ENCODE peak calls at places on chromosome 1, in four cellular contexts. One of them, this sample, is unnamed. For H3K4me1, the result is how much of the 10 kb centered on the place peaks cover.

GRCh38 chr1:22500476-22500875 is 48.8 kb downstream of the ZBTB40 start:
- DNase-seq in OCI-LY7: no peak
- DNase-seq in neural progenitor cell: no peak
- DNase-seq in astrocyte: peak
- DNase-seq in this sample: no peak

GRCh38 chr1:158003409-158003805 is 10.0 kb downstream of the KIRREL1 start:
- DNase-seq in neural progenitor cell: no peak
- DNase-seq in OCI-LY7: no peak
- DNase-seq in astrocyte: peak
- DNase-seq in this sample: no peak

GRCh38 chr1:187680823-187681222 is 852.1 kb downstream of the PLA2G4A start:
- DNase-seq in astrocyte: peak
- DNase-seq in neural progenitor cell: no peak
- DNase-seq in OCI-LY7: no peak
- DNase-seq in this sample: no peak

GRCh38 chr1:14516974-14517812 is 81.3 kb upstream of the KAZN start:
- DNase-seq in OCI-LY7: no peak
- DNase-seq in neural progenitor cell: no peak
- DNase-seq in astrocyte: peak
- DNase-seq in this sample: peak

GRCh38 chr1:66444438-66445265 is 89.3 kb upstream of the SGIP1 start:
- DNase-seq in neural progenitor cell: no peak
- DNase-seq in astrocyte: no peak
- DNase-seq in OCI-LY7: no peak
- DNase-seq in this sample: no peak

GRCh38 chr1:109249654-109250401 is 489 bp downstream of the CELSR2 start:
- DNase-seq in neural progenitor cell: peak
- DNase-seq in OCI-LY7: no peak
- DNase-seq in astrocyte: no peak
- DNase-seq in this sample: no peak

GRCh38 chr1:234409328-234409727 is 36.1 kb downstream of the COA6 start:
- DNase-seq in neural progenitor cell: no peak
- DNase-seq in astrocyte: no peak
- DNase-seq in OCI-LY7: no peak
- DNase-seq in this sample: no peak

GRCh38 chr1:118783095-118783758 is 204.9 kb downstream of the TBX15 start:
- DNase-seq in neural progenitor cell: peak
- DNase-seq in astrocyte: no peak
- DNase-seq in OCI-LY7: no peak
- DNase-seq in this sample: peak

GRCh38 chr1:43327549-43328292 is 9.9 kb upstream of the MPL start:
- DNase-seq in neural progenitor cell: no peak
- DNase-seq in OCI-LY7: no peak
- DNase-seq in astrocyte: no peak
- DNase-seq in this sample: no peak

GRCh38 chr1:36722871-36723270 is 240.2 kb upstream of the CSF3R start:
- DNase-seq in astrocyte: no peak
- DNase-seq in OCI-LY7: no peak
- DNase-seq in neural progenitor cell: no peak
- DNase-seq in this sample: no peak

GRCh38 chr1:116310172-116310571 is 62.9 kb upstream of the ATP1A1 start:
- DNase-seq in OCI-LY7: no peak
- DNase-seq in astrocyte: no peak
- DNase-seq in neural progenitor cell: no peak
- DNase-seq in this sample: no peak

GRCh38 chr1:197695961-197696360 is 79.3 kb downstream of the DENND1B start:
- DNase-seq in astrocyte: peak
- DNase-seq in OCI-LY7: no peak
- DNase-seq in neural progenitor cell: no peak
- DNase-seq in this sample: no peak

DNA sequence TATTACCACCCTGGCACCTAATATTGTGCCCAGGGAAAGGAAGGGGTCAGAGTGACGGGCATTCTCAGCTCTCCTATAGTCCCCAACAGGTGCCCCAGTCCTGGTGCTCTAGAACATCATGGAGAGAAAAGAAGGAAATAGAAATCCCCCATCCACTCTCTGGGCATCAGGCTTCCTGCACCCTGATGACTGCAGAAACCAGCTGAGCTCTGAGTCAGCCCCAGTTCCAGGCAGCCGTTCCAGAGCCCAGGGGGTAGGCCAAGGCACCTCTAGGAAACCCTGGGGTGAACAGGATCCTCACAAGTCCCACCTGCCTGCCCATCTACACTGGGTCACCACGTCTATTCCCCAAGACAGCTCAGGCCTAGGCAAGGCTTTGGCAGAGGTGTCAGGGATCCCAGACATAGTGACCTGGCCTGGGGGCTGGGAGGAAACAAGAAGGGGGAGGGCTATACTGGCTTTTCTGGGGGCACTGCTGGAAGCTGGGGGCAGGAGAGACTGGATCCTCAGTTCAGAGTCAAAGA is 709 bp downstream of the NECTIN4 start:
- DNase-seq in OCI-LY7: no peak
- DNase-seq in neural progenitor cell: no peak
- DNase-seq in astrocyte: peak
- DNase-seq in this sample: peak
- H2AFZ ChIP-seq in OCI-LY7: no peak
- H2AFZ ChIP-seq in neural progenitor cell: no peak
- H2AFZ ChIP-seq in astrocyte: no peak
- H2AFZ ChIP-seq in this sample: no peak

GRCh38 chr1:230136453-230137327 is 69.7 kb downstream of the GALNT2 start:
- DNase-seq in neural progenitor cell: no peak
- DNase-seq in astrocyte: no peak
- DNase-seq in OCI-LY7: no peak
- DNase-seq in this sample: no peak
- H3K4me1 ChIP-seq in neural progenitor cell: under half
- H3K4me1 ChIP-seq in astrocyte: under half
- H3K4me1 ChIP-seq in OCI-LY7: half or more
- H3K4me1 ChIP-seq in this sample: under half

GRCh38 chr1:182555493-182555892 is 33.6 kb downstream of the RNASEL start:
- DNase-seq in astrocyte: no peak
- DNase-seq in OCI-LY7: no peak
- DNase-seq in neural progenitor cell: no peak
- DNase-seq in this sample: no peak

GRCh38 chr1:182549346-182549745 is 39.7 kb downstream of the RNASEL start:
- DNase-seq in OCI-LY7: no peak
- DNase-seq in astrocyte: no peak
- DNase-seq in neural progenitor cell: no peak
- DNase-seq in this sample: no peak

GRCh38 chr1:182552527-182552926 is 36.5 kb downstream of the RNASEL start:
- DNase-seq in astrocyte: no peak
- DNase-seq in OCI-LY7: no peak
- DNase-seq in neural progenitor cell: no peak
- DNase-seq in this sample: no peak

GRCh38 chr1:182549811-182550210 is 39.2 kb downstream of the RNASEL start:
- DNase-seq in OCI-LY7: no peak
- DNase-seq in neural progenitor cell: no peak
- DNase-seq in astrocyte: no peak
- DNase-seq in this sample: no peak
- H2AFZ ChIP-seq in OCI-LY7: no peak
- H2AFZ ChIP-seq in neural progenitor cell: no peak
- H2AFZ ChIP-seq in astrocyte: no peak
- H2AFZ ChIP-seq in this sample: no peak

GRCh38 chr1:4207183-4207582 is 307.1 kb upstream of the C1orf174 start:
- DNase-seq in neural progenitor cell: no peak
- DNase-seq in astrocyte: no peak
- DNase-seq in OCI-LY7: no peak
- DNase-seq in this sample: no peak
- H3K4me1 ChIP-seq in neural progenitor cell: under half
- H3K4me1 ChIP-seq in astrocyte: under half
- H3K4me1 ChIP-seq in OCI-LY7: under half
- H3K4me1 ChIP-seq in this sample: under half

DNA sequence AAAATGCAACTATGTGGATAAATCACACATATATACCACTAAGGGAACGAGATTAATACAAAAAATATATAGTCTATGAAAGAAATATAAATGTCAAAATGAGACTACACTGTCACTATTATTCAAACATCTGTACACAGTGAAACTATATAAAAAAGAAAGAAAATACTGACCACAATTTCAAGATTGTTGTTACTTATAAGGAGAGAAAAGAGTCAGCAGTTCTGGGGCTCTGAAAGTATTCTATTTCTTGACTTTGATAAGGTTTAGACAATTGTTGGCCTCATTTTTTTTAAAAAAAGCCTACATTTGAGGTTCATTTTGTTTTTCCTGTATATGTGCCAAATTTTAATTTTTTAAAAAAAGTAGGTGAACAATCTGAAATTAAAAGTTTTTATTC is 319.3 kb upstream of the CHRM3 start:
- DNase-seq in astrocyte: no peak
- DNase-seq in OCI-LY7: no peak
- DNase-seq in neural progenitor cell: no peak
- DNase-seq in this sample: no peak
- H2AFZ ChIP-seq in astrocyte: no peak
- H2AFZ ChIP-seq in OCI-LY7: no peak
- H2AFZ ChIP-seq in neural progenitor cell: no peak
- H2AFZ ChIP-seq in this sample: no peak

DNA sequence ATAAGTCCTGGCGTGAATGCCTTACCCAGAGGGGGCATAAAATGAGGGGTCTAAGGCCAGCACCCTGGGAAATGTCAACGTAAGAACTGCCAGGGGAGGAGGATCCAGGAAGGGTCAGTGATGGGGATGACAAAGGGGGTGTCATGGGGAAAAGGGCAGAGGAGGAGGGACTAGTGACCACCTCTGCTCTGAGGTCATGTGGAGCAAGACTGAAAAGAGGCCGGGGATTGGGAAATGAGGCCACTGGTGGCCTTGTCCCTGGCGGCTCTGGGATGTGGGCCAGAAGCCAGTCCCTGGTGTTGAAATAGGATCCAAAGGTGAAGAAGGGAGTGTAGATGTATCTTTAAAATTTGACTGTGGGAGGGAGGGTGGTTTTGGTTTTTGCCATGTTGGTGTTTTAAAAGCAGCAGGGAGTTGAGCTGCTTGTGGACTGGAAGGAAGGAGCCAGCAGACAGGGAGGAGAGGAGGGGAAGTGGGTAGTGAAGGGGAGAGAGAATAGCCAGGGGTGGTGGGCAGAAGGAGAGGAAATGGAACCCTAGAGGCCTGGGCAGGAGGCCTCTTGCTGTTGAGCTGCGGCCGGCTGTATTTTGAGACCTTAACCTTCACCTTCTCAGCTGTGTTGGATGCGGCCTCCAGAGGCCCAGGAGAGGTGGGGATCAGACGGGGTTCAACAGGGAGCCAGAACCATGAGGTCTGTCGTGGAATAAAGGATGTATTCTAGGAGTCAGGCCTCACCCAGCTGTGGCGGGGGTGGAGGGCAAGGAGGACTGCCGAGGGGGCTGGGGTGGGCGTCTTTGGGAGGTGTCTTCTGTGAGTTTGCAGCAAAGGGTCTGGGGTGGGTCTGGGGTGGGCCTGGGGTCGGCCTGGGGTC is 92.5 kb downstream of the DHRS3 start:
- DNase-seq in OCI-LY7: no peak
- DNase-seq in neural progenitor cell: no peak
- DNase-seq in astrocyte: no peak
- DNase-seq in this sample: peak
- H3K4me1 ChIP-seq in OCI-LY7: under half
- H3K4me1 ChIP-seq in neural progenitor cell: under half
- H3K4me1 ChIP-seq in astrocyte: under half
- H3K4me1 ChIP-seq in this sample: under half

DNA sequence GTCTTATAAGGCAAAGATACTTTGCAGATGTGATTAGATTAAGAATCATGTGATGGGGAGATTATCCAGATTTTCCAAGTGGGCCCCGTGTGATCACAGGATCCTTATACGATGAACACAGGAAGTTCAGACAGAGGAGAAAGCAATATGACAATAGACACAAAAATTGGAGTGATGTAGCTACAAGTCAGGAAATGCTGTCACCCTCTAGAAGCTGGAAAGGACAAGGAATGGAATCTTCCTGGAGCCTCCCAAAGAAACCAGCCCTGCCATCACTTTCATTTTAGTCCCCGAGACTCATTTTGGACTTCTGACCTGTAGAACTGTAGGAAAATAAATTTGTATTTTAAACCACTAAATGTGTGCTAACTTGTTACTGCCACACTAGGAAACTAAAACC is 61.9 kb upstream of the C1orf21 start:
- DNase-seq in OCI-LY7: no peak
- DNase-seq in neural progenitor cell: no peak
- DNase-seq in astrocyte: no peak
- DNase-seq in this sample: no peak
- H2AFZ ChIP-seq in OCI-LY7: no peak
- H2AFZ ChIP-seq in neural progenitor cell: no peak
- H2AFZ ChIP-seq in astrocyte: no peak
- H2AFZ ChIP-seq in this sample: no peak

This sample was measured in PC-3.